ENCODE peak calls at places on chromosome 18, in nine cellular contexts. One of them, this sample, is unnamed.

GRCh38 chr18:13558132-13558531 is 168.2 kb downstream of the FAM210A start:
- DNase-seq in body of pancreas: peak
- DNase-seq in EL: peak
- DNase-seq in COR-L47: peak
- DNase-seq in NCI-H1048: peak
- DNase-seq in occipital lobe: peak
- DNase-seq in HTR-8/SVneo: peak
- DNase-seq in psoas muscle: no peak
- DNase-seq in AG04450: no peak
- DNase-seq in this sample: peak

GRCh38 chr18:58285731-58286130 is 241.7 kb downstream of the NEDD4L start:
- DNase-seq in AG04450: no peak
- DNase-seq in NCI-H1048: no peak
- DNase-seq in EL: no peak
- DNase-seq in occipital lobe: no peak
- DNase-seq in HTR-8/SVneo: no peak
- DNase-seq in COR-L47: no peak
- DNase-seq in psoas muscle: no peak
- DNase-seq in body of pancreas: no peak
- DNase-seq in this sample: no peak

GRCh38 chr18:32393407-32393806 is 77.3 kb downstream of the GAREM1 start:
- DNase-seq in psoas muscle: no peak
- DNase-seq in HTR-8/SVneo: no peak
- DNase-seq in occipital lobe: no peak
- DNase-seq in COR-L47: no peak
- DNase-seq in EL: no peak
- DNase-seq in AG04450: no peak
- DNase-seq in NCI-H1048: no peak
- DNase-seq in body of pancreas: no peak
- DNase-seq in this sample: no peak

GRCh38 chr18:25349131-25349925 is 2.6 kb downstream of the ZNF521 start:
- DNase-seq in occipital lobe: no peak
- DNase-seq in body of pancreas: no peak
- DNase-seq in AG04450: peak
- DNase-seq in COR-L47: no peak
- DNase-seq in EL: peak
- DNase-seq in NCI-H1048: no peak
- DNase-seq in HTR-8/SVneo: no peak
- DNase-seq in psoas muscle: peak
- DNase-seq in this sample: no peak

GRCh38 chr18:5967007-5967406 is 71.7 kb upstream of the TMEM200C start:
- DNase-seq in psoas muscle: no peak
- DNase-seq in AG04450: no peak
- DNase-seq in COR-L47: no peak
- DNase-seq in HTR-8/SVneo: no peak
- DNase-seq in body of pancreas: no peak
- DNase-seq in NCI-H1048: no peak
- DNase-seq in EL: no peak
- DNase-seq in occipital lobe: no peak
- DNase-seq in this sample: no peak

GRCh38 chr18:26685438-26686173 is 137.3 kb upstream of the KCTD1 start:
- DNase-seq in COR-L47: peak
- DNase-seq in HTR-8/SVneo: no peak
- DNase-seq in body of pancreas: no peak
- DNase-seq in occipital lobe: no peak
- DNase-seq in EL: no peak
- DNase-seq in AG04450: no peak
- DNase-seq in psoas muscle: no peak
- DNase-seq in NCI-H1048: no peak
- DNase-seq in this sample: no peak

GRCh38 chr18:54742654-54743053 is 85.6 kb upstream of the RAB27B start:
- DNase-seq in EL: peak
- DNase-seq in AG04450: peak
- DNase-seq in body of pancreas: peak
- DNase-seq in COR-L47: no peak
- DNase-seq in psoas muscle: no peak
- DNase-seq in NCI-H1048: no peak
- DNase-seq in HTR-8/SVneo: no peak
- DNase-seq in occipital lobe: peak
- DNase-seq in this sample: peak

GRCh38 chr18:70431203-70431624 is 142.4 kb downstream of the SOCS6 start:
- DNase-seq in body of pancreas: no peak
- DNase-seq in EL: peak
- DNase-seq in AG04450: peak
- DNase-seq in COR-L47: no peak
- DNase-seq in HTR-8/SVneo: peak
- DNase-seq in occipital lobe: no peak
- DNase-seq in NCI-H1048: no peak
- DNase-seq in psoas muscle: no peak
- DNase-seq in this sample: peak

GRCh38 chr18:7872569-7872968 is 305.5 kb downstream of the PTPRM start:
- DNase-seq in COR-L47: peak
- DNase-seq in occipital lobe: no peak
- DNase-seq in HTR-8/SVneo: peak
- DNase-seq in psoas muscle: no peak
- DNase-seq in body of pancreas: no peak
- DNase-seq in AG04450: no peak
- DNase-seq in NCI-H1048: no peak
- DNase-seq in EL: peak
- DNase-seq in this sample: peak

GRCh38 chr18:75427603-75428002 is at the start of gene SMIM21:
- DNase-seq in AG04450: no peak
- DNase-seq in HTR-8/SVneo: no peak
- DNase-seq in psoas muscle: no peak
- DNase-seq in occipital lobe: no peak
- DNase-seq in body of pancreas: no peak
- DNase-seq in COR-L47: no peak
- DNase-seq in NCI-H1048: no peak
- DNase-seq in EL: no peak
- DNase-seq in this sample: no peak

GRCh38 chr18:76922107-76922506 is 99.8 kb downstream of the ZNF236 start:
- DNase-seq in AG04450: peak
- DNase-seq in body of pancreas: peak
- DNase-seq in NCI-H1048: no peak
- DNase-seq in HTR-8/SVneo: peak
- DNase-seq in COR-L47: peak
- DNase-seq in EL: peak
- DNase-seq in occipital lobe: peak
- DNase-seq in psoas muscle: peak
- DNase-seq in this sample: peak

GRCh38 chr18:63452273-63452672 is 24.5 kb upstream of the SERPINB5 start:
- DNase-seq in AG04450: no peak
- DNase-seq in body of pancreas: no peak
- DNase-seq in occipital lobe: no peak
- DNase-seq in HTR-8/SVneo: no peak
- DNase-seq in COR-L47: no peak
- DNase-seq in psoas muscle: no peak
- DNase-seq in EL: no peak
- DNase-seq in NCI-H1048: no peak
- DNase-seq in this sample: no peak

GRCh38 chr18:36025025-36025424 is 42.3 kb downstream of the RPRD1A start:
- DNase-seq in AG04450: peak
- DNase-seq in COR-L47: no peak
- DNase-seq in psoas muscle: no peak
- DNase-seq in HTR-8/SVneo: no peak
- DNase-seq in EL: peak
- DNase-seq in occipital lobe: no peak
- DNase-seq in NCI-H1048: no peak
- DNase-seq in body of pancreas: no peak
- DNase-seq in this sample: no peak

GRCh38 chr18:500556-501405 is at the start of gene COLEC12:
- DNase-seq in HTR-8/SVneo: no peak
- DNase-seq in body of pancreas: no peak
- DNase-seq in occipital lobe: no peak
- DNase-seq in AG04450: no peak
- DNase-seq in COR-L47: no peak
- DNase-seq in NCI-H1048: no peak
- DNase-seq in EL: no peak
- DNase-seq in psoas muscle: peak
- DNase-seq in this sample: no peak

GRCh38 chr18:9708882-9709877 is 1.1 kb downstream of the RAB31 start:
- DNase-seq in HTR-8/SVneo: no peak
- DNase-seq in psoas muscle: no peak
- DNase-seq in occipital lobe: no peak
- DNase-seq in EL: peak
- DNase-seq in AG04450: no peak
- DNase-seq in body of pancreas: no peak
- DNase-seq in NCI-H1048: no peak
- DNase-seq in COR-L47: no peak
- DNase-seq in this sample: no peak

GRCh38 chr18:77132369-77133050 is at the start of gene MBP:
- DNase-seq in psoas muscle: peak
- DNase-seq in HTR-8/SVneo: no peak
- DNase-seq in EL: no peak
- DNase-seq in occipital lobe: no peak
- DNase-seq in body of pancreas: peak
- DNase-seq in NCI-H1048: peak
- DNase-seq in AG04450: no peak
- DNase-seq in COR-L47: peak
- DNase-seq in this sample: peak

GRCh38 chr18:23232331-23232730 is 97.0 kb downstream of the CABLES1 start:
- DNase-seq in EL: no peak
- DNase-seq in COR-L47: peak
- DNase-seq in body of pancreas: no peak
- DNase-seq in AG04450: no peak
- DNase-seq in occipital lobe: no peak
- DNase-seq in HTR-8/SVneo: no peak
- DNase-seq in NCI-H1048: no peak
- DNase-seq in psoas muscle: no peak
- DNase-seq in this sample: no peak

GRCh38 chr18:79684787-79685186 is 5.2 kb downstream of the CTDP1 start:
- DNase-seq in EL: no peak
- DNase-seq in HTR-8/SVneo: no peak
- DNase-seq in NCI-H1048: no peak
- DNase-seq in occipital lobe: no peak
- DNase-seq in body of pancreas: no peak
- DNase-seq in AG04450: no peak
- DNase-seq in psoas muscle: no peak
- DNase-seq in COR-L47: no peak
- DNase-seq in this sample: no peak

GRCh38 chr18:73245345-73245744 is 377.6 kb upstream of the NETO1 start:
- DNase-seq in occipital lobe: no peak
- DNase-seq in NCI-H1048: no peak
- DNase-seq in psoas muscle: no peak
- DNase-seq in AG04450: no peak
- DNase-seq in HTR-8/SVneo: no peak
- DNase-seq in COR-L47: no peak
- DNase-seq in body of pancreas: no peak
- DNase-seq in EL: no peak
- DNase-seq in this sample: no peak

GRCh38 chr18:54466248-54467005 is 108.7 kb downstream of the C18orf54 start:
- DNase-seq in HTR-8/SVneo: no peak
- DNase-seq in EL: no peak
- DNase-seq in NCI-H1048: no peak
- DNase-seq in COR-L47: no peak
- DNase-seq in occipital lobe: no peak
- DNase-seq in AG04450: no peak
- DNase-seq in body of pancreas: no peak
- DNase-seq in psoas muscle: no peak
- DNase-seq in this sample: no peak

GRCh38 chr18:11518788-11519685 is 90.4 kb upstream of the SLC35G4 start:
- DNase-seq in AG04450: peak
- DNase-seq in psoas muscle: no peak
- DNase-seq in COR-L47: peak
- DNase-seq in HTR-8/SVneo: peak
- DNase-seq in body of pancreas: peak
- DNase-seq in EL: peak
- DNase-seq in NCI-H1048: peak
- DNase-seq in occipital lobe: no peak
- DNase-seq in this sample: peak

GRCh38 chr18:49321800-49322461 is 138.5 kb downstream of the DYM start:
- DNase-seq in occipital lobe: no peak
- DNase-seq in COR-L47: no peak
- DNase-seq in psoas muscle: no peak
- DNase-seq in HTR-8/SVneo: no peak
- DNase-seq in NCI-H1048: no peak
- DNase-seq in EL: peak
- DNase-seq in AG04450: no peak
- DNase-seq in body of pancreas: no peak
- DNase-seq in this sample: no peak